ENCODE peak calls at places on chromosomes 12 and 14, in five cellular contexts. D is AG04450, W is left ventricle myocardium inferior, U is ovary, O is A549. L is an unnamed sample.

GRCh38 chr12:53223391-53224267 is 8.4 kb downstream of the RARG start:
- DNase-seq in D (no peak), W (peak), U (peak), O (no peak), L (no peak)

GRCh38 chr14:69481815-69482568 is 2.5 kb upstream of the PLEKHD1 start:
- DNase-seq in D (no peak), W (no peak), U (no peak), O (no peak), L (no peak)

GRCh38 chr12:124938606-124939427 is 24.4 kb upstream of the UBC start:
- DNase-seq in D (no peak), W (peak), U (peak), O (no peak), L (peak)

GRCh38 chr12:104083769-104084475 is 19.6 kb downstream of the HCFC2 start:
- DNase-seq in D (no peak), W (no peak), U (no peak), O (no peak), L (no peak)

GRCh38 chr12:109802828-109803227 is 30.4 kb downstream of the TRPV4 start:
- DNase-seq in D (no peak), W (no peak), U (no peak), O (no peak), L (no peak)

GRCh38 chr12:53287741-53288216 is 7.6 kb upstream of the PFDN5 start:
- DNase-seq in D (no peak), W (peak), U (peak), O (peak), L (peak)

GRCh38 chr14:69249603-69250002 is 10.4 kb upstream of the GALNT16 start:
- DNase-seq in D (no peak), W (no peak), U (no peak), O (no peak), L (no peak)

GRCh38 chr14:23052182-23052623 is 5.1 kb downstream of the CDH24 start:
- DNase-seq in D (no peak), W (no peak), U (no peak), O (no peak), L (no peak)

GRCh38 chr12:51186465-51186864 is 13.5 kb upstream of the TFCP2 start:
- DNase-seq in D (no peak), W (no peak), U (no peak), O (no peak), L (no peak)

GRCh38 chr14:58298880-58299664 is 717 bp downstream of the ARID4A start:
- DNase-seq in D (no peak), W (peak), U (peak), O (peak), L (peak)

GRCh38 chr12:6937481-6938352 is 5.9 kb upstream of the RNU7-1 start:
- DNase-seq in D (peak), W (peak), U (peak), O (peak), L (peak)

GRCh38 chr12:22994276-22994675 is 369.3 kb downstream of the ETNK1 start:
- DNase-seq in D (no peak), W (no peak), U (no peak), O (no peak), L (no peak)

GRCh38 chr14:26531894-26532293 is 65.9 kb downstream of the NOVA1 start:
- DNase-seq in D (no peak), W (no peak), U (no peak), O (peak), L (no peak)

GRCh38 chr14:23322568-23323517 is 1.6 kb downstream of the PABPN1 start:
- DNase-seq in D (no peak), W (no peak), U (no peak), O (no peak), L (no peak)

GRCh38 chr14:50095895-50096294 is 20.5 kb downstream of the VCPKMT start:
- DNase-seq in D (no peak), W (no peak), U (no peak), O (no peak), L (no peak)

GRCh38 chr14:101248840-101249675 is 312.2 kb upstream of the DIO3 start:
- DNase-seq in D (no peak), W (no peak), U (no peak), O (no peak), L (peak)

GRCh38 chr14:68733086-68733621 is 59.7 kb downstream of the ZFP36L1 start:
- DNase-seq in D (no peak), W (no peak), U (no peak), O (no peak), L (no peak)

GRCh38 chr12:12408265-12408690 is 51.4 kb downstream of the BORCS5 start:
- DNase-seq in D (no peak), W (no peak), U (no peak), O (no peak), L (no peak)

GRCh38 chr14:77645520-77646230 is 29.2 kb upstream of the SPTLC2 start:
- DNase-seq in D (no peak), W (no peak), U (no peak), O (no peak), L (no peak)

GRCh38 chr14:77641207-77641533 is 24.7 kb upstream of the SPTLC2 start:
- DNase-seq in D (no peak), W (no peak), U (no peak), O (no peak), L (peak)

GRCh38 chr14:77638738-77639137 is 22.3 kb upstream of the SPTLC2 start:
- DNase-seq in D (peak), W (no peak), U (no peak), O (no peak), L (no peak)

GRCh38 chr14:77641534-77642341 is 25.3 kb upstream of the SPTLC2 start:
- DNase-seq in D (no peak), W (peak), U (peak), O (no peak), L (peak)

DNA sequence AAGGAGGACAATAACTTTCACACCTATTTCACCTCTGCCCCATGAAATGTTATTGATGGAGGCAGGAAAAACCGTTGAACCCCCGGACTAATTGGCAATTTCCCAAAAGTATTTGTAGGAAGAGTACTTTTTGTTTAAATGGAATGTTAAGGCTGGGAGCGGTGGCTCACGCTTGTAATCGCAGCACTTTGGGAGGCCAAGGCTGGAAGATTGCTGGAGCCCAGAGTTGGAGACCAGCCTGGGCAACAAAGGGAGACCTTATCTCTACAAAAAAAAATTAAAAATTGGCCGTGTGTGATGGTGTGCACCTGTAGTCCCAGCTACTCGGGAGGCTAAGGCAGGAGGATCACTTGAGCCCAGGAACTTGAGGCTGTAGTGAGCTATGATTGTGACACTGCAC is 26.0 kb upstream of the SPTLC2 start:
- DNase-seq in D (no peak), W (no peak), U (no peak), O (no peak), L (no peak)
- H3K4me3 ChIP-seq in D (peak), W (peak), U (peak), O (no peak), L (peak)

GRCh38 chr14:103131580-103131979 is 8.3 kb downstream of the TNFAIP2 start:
- DNase-seq in D (no peak), W (no peak), U (peak), O (no peak), L (no peak)
- TF ChIP-seq CTCF in D (no peak), W (no peak), U (no peak), O (no peak), L (no peak)

DNA sequence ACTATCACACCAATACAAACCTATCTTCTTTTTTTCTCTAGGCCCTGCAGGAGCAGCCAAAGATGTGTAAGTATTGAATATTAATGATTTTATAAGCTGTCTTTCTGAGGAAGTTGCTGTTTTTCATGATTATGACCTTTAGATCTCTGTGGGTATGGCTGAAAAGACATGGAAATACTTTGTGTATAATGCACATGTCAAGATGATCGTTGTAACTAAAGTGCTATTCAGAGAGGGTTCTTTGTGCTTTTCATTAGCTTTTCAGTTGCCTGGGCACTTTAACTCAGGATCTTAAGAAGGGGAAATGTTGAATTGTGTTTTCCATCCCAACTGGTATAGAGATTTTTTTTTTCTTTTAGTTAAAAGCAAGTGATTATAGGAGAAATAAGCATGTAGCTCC is 18.1 kb downstream of the C12orf75 start:
- DNase-seq in D (no peak), W (no peak), U (no peak), O (no peak), L (no peak)
- H3K27ac ChIP-seq in D (no peak), W (no peak), U (no peak), O (no peak), L (no peak)

DNA sequence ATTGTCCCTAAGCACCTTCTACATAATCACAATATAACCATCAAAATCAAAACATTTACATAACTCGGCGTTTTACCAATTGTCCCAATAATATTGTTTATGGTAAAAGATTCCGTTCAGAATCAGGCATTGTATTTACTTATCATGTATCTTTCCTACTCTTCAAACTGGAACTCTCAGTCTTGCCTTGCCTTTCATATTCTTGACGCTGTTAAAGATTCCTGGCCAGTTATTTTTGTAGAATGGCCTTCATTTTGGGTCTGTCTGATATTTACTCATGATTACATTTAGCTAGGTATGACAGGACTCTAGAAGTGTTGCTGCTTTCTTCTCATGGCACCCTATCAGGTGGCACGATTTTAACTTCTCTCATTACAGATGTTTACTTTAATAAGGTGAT is 850 bp upstream of the HEATR5A start:
- DNase-seq in D (no peak), W (no peak), U (no peak), O (no peak), L (no peak)
- H3K4me3 ChIP-seq in D (no peak), W (peak), U (no peak), O (peak), L (no peak)

DNA sequence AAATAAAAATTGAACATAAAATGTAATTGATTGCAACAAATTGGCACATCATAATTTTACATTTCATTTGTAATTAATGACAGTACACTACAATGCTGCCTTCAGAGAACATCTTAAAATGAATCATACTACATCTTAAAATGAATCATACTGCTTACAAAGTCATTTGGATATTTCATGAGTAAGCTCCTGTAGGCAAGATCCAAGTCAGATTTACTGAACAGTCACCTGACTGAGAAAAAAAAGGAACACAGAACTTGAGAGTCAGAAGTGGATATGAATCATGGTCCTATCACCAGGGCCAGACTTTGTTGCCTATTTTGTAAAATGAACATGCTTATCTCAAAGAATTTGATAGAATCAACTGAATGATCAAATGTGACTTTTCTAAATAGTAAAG is 32.7 kb upstream of the FBLN5 start:
- DNase-seq in D (peak), W (no peak), U (no peak), O (peak), L (no peak)
- TF ChIP-seq CTCF in D (no peak), W (no peak), U (no peak), O (no peak), L (no peak)

GRCh38 chr14:61394542-61394941 is 73.2 kb downstream of the PRKCH start:
- DNase-seq in D (no peak), W (no peak), U (no peak), O (no peak), L (no peak)
- H3K27ac ChIP-seq in D (no peak), W (no peak), U (no peak), O (no peak), L (no peak)

DNA sequence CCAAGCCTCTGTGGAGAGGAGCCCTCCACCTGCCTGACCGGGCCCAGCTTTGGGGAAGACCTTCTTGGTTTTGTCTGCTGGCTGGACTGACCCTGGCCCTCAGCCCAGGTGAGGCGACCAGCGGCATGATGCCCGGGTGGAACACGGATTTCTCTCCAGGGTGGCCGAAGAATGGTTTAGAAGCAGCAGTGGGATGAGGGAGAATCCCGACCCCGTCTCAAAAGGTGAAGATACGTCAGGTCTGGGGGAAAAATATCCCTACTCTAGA is 15.7 kb downstream of the ZBTB42 start:
- DNase-seq in D (no peak), W (no peak), U (no peak), O (no peak), L (no peak)
- H3K4me3 ChIP-seq in D (peak), W (peak), U (peak), O (peak), L (peak)

GRCh38 chr12:122349078-122349477 is 73.4 kb downstream of the CLIP1 start:
- DNase-seq in D (no peak), W (no peak), U (no peak), O (no peak), L (no peak)

GRCh38 chr12:122352394-122352793 is 70.1 kb downstream of the CLIP1 start:
- DNase-seq in D (no peak), W (no peak), U (no peak), O (no peak), L (no peak)

GRCh38 chr12:122346054-122346453 is 76.4 kb downstream of the CLIP1 start:
- DNase-seq in D (no peak), W (no peak), U (no peak), O (no peak), L (no peak)

GRCh38 chr12:122348505-122348904 is 74.0 kb downstream of the CLIP1 start:
- DNase-seq in D (no peak), W (no peak), U (no peak), O (no peak), L (no peak)

GRCh38 chr12:122350444-122350843 is 72.0 kb downstream of the CLIP1 start:
- DNase-seq in D (peak), W (peak), U (no peak), O (no peak), L (no peak)
- TF ChIP-seq CTCF in D (peak), W (peak), U (no peak), O (no peak), L (no peak)

L was measured in colonic mucosa.